ENCODE peak calls at places on chromosomes 16 and 17, in five cellular contexts. S is Panc1, J is RWPE1, K is heart right ventricle, V is AG09309. E is an unnamed sample.

GRCh38 chr17:78673395-78673794 is 96.2 kb upstream of the DNAH17 start:
- DNase-seq in S (no peak), J (no peak), K (no peak), V (no peak), E (no peak)

GRCh38 chr17:2215616-2216364 is 87.8 kb downstream of the SMG6 start:
- DNase-seq in S (no peak), J (no peak), K (peak; percentile 81), V (peak; percentile 83), E (peak; percentile 83)

GRCh38 chr16:21584817-21585216 is 14.6 kb upstream of the METTL9 start:
- DNase-seq in S (no peak), J (no peak), K (no peak), V (no peak), E (no peak)

GRCh38 chr17:64157669-64158180 is 27.8 kb upstream of the ERN1 start:
- DNase-seq in S (no peak), J (no peak), K (no peak), V (no peak), E (no peak)

GRCh38 chr16:74700206-74701040 is at the start of gene MLKL:
- DNase-seq in S (no peak), J (peak; percentile 59), K (peak; percentile 39), V (no peak), E (peak; percentile 69)

GRCh38 chr16:16992986-16993783 is 477.6 kb downstream of the XYLT1 start:
- DNase-seq in S (no peak), J (no peak), K (no peak), V (no peak), E (no peak)

GRCh38 chr16:22063888-22064467 is 28.4 kb upstream of the VWA3A start:
- DNase-seq in S (no peak), J (no peak), K (no peak), V (no peak), E (no peak)

GRCh38 chr17:39196820-39197331 is 593 bp downstream of the CACNB1 start:
- DNase-seq in S (no peak), J (peak; percentile 54), K (peak; percentile 19), V (no peak), E (no peak)

GRCh38 chr17:76239538-76240274 is 587 bp downstream of the RNF157 start:
- DNase-seq in S (no peak), J (no peak), K (no peak), V (no peak), E (no peak)

GRCh38 chr17:76053230-76054111 is 18.8 kb downstream of the SRP68 start:
- DNase-seq in S (no peak), J (peak; percentile 78), K (no peak), V (no peak), E (no peak)

GRCh38 chr17:35543856-35544255 is 6.4 kb upstream of the SLFN12L start:
- DNase-seq in S (no peak), J (no peak), K (no peak), V (no peak), E (no peak)

GRCh38 chr17:55704412-55704811 is 18.3 kb downstream of the TMEM100 start:
- DNase-seq in S (no peak), J (no peak), K (no peak), V (no peak), E (no peak)

GRCh38 chr17:19405114-19405513 is 5.9 kb upstream of the RNF112 start:
- DNase-seq in S (no peak), J (no peak), K (no peak), V (no peak), E (no peak)

GRCh38 chr17:35161281-35161761 is 13.7 kb downstream of the UNC45B start:
- DNase-seq in S (no peak), J (no peak), K (no peak), V (no peak), E (no peak)

GRCh38 chr17:48074322-48075054 is 26.3 kb downstream of the NFE2L1 start:
- DNase-seq in S (peak; percentile 53), J (peak; percentile 53), K (peak; percentile 84), V (peak; percentile 56), E (peak; percentile 66)

GRCh38 chr16:28309811-28310311 is 17.5 kb downstream of the SBK1 start:
- DNase-seq in S (no peak), J (no peak), K (no peak), V (no peak), E (no peak)

GRCh38 chr17:74738051-74738996 is 1.3 kb downstream of the RAB37 start:
- DNase-seq in S (no peak), J (no peak), K (no peak), V (no peak), E (peak; percentile 90)

GRCh38 chr16:58456193-58456592 is 43.8 kb upstream of the NDRG4 start:
- DNase-seq in S (no peak), J (no peak), K (no peak), V (no peak), E (no peak)

GRCh38 chr17:78138204-78139060 is 7.8 kb upstream of the C17orf99 start:
- DNase-seq in S (no peak), J (no peak), K (no peak), V (no peak), E (no peak)

GRCh38 chr17:71460943-71461342 is 659.9 kb upstream of the SOX9 start:
- DNase-seq in S (no peak), J (no peak), K (no peak), V (no peak), E (no peak)

GRCh38 chr17:77492446-77493237 is 351.9 kb downstream of the SEC14L1 start:
- DNase-seq in S (no peak), J (no peak), K (no peak), V (no peak), E (no peak)

GRCh38 chr16:55482056-55482455 is 3.1 kb downstream of the MMP2 start:
- DNase-seq in S (no peak), J (no peak), K (no peak), V (no peak), E (no peak)

GRCh38 chr17:39486242-39486641 is 25.0 kb downstream of the CDK12 start:
- DNase-seq in S (no peak), J (no peak), K (no peak), V (peak; percentile 83), E (no peak)

DNA sequence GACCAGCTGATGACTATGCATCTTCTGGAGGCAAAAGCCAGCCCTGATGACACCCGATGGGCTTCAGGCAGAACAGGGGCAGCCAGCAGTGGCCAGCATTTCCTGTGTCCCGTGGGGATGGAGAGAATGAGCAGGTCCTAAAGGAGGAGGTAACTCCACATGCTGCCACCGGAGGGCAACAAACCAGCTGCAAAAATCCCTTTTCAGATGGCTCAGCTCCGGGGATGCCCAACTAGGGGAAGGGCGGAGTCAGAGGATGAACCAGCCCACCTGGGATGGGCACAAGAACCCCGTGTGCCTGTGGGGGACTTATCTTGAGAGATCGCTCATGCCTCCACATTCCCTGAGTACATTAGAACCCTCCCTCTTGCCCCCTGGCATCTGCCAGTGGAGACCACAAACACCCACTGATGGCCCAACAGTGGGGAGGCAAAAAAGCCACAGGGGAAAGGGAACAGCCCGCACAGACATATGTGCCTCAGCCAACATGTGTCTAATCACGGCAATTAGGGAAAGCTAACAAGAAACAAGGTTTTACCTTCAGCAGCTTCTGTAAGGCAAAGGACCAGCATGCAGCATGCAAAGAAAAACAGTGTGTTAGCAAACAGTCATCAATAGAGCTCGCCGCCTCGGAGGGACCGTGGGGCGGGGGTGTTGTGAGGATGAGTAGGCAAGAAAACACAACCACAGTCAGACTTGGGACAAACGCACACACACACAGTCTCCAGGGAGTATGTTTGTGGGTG is 64.1 kb downstream of the MYO18A start:
- DNase-seq in S (no peak), J (peak; percentile 64), K (no peak), V (no peak), E (peak; percentile 68)
- TF ChIP-seq CTCF in S (peak; percentile 75), J (peak; percentile 42), K (no peak), V (peak; percentile 59), E (peak; percentile 40)

GRCh38 chr17:82310877-82311276 is 6.5 kb downstream of the CD7 start:
- DNase-seq in S (no peak), J (no peak), K (no peak), V (no peak), E (no peak)
- TF ChIP-seq CTCF in S (no peak), J (no peak), K (no peak), V (no peak), E (no peak)

GRCh38 chr16:87409781-87410180 is 17.6 kb downstream of the MAP1LC3B start:
- DNase-seq in S (no peak), J (no peak), K (no peak), V (no peak), E (no peak)

GRCh38 chr16:87411375-87412271 is 19.5 kb downstream of the MAP1LC3B start:
- DNase-seq in S (no peak), J (no peak), K (no peak), V (no peak), E (no peak)

GRCh38 chr16:87410530-87410929 is 18.4 kb downstream of the MAP1LC3B start:
- DNase-seq in S (no peak), J (no peak), K (no peak), V (no peak), E (no peak)

GRCh38 chr16:87412371-87412995 is 20.3 kb downstream of the MAP1LC3B start:
- DNase-seq in S (no peak), J (no peak), K (no peak), V (no peak), E (no peak)

DNA sequence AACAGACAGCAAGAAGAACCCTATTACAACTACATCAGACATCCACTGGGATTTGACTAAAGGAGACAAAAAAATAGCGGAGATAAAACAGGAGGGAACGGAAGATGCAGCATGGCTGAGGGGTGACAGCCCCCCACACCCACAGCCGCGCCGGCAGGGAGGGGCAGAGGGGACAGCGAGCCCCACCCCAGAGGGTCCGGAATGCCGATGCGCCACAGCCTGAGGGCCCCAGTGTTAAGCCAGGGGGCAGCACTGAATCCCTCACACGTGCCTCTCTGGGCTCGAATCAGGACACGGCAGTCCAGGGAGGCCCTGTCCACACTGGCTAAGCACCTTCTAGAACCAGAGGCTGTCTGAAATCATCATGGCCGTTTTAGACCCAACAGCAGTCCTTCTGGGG is 18.8 kb downstream of the MAP1LC3B start:
- DNase-seq in S (no peak), J (no peak), K (no peak), V (no peak), E (no peak)
- TF ChIP-seq CTCF in S (no peak), J (no peak), K (no peak), V (no peak), E (no peak)

GRCh38 chr17:72717276-72717675 is 375.2 kb downstream of the SLC39A11 start:
- DNase-seq in S (no peak), J (no peak), K (no peak), V (no peak), E (no peak)
- TF ChIP-seq CTCF in S (no peak), J (no peak), K (no peak), V (no peak), E (no peak)

GRCh38 chr17:16916557-16916920 is 55.4 kb downstream of the TNFRSF13B start:
- DNase-seq in S (no peak), J (no peak), K (no peak), V (no peak), E (no peak)

GRCh38 chr17:16917995-16918394 is 53.9 kb downstream of the TNFRSF13B start:
- DNase-seq in S (no peak), J (no peak), K (no peak), V (no peak), E (no peak)

GRCh38 chr17:16912021-16912962 is 59.6 kb downstream of the TNFRSF13B start:
- DNase-seq in S (no peak), J (no peak), K (no peak), V (no peak), E (no peak)

GRCh38 chr17:16918443-16918842 is 53.5 kb downstream of the TNFRSF13B start:
- DNase-seq in S (no peak), J (no peak), K (no peak), V (no peak), E (no peak)

GRCh38 chr17:16915752-16916556 is 56.0 kb downstream of the TNFRSF13B start:
- DNase-seq in S (no peak), J (peak; percentile 50), K (no peak), V (no peak), E (peak; percentile 82)
- TF ChIP-seq CTCF in S (peak; percentile 74), J (no peak), K (peak; percentile 36), V (peak; percentile 70), E (peak; percentile 50)